ENCODE peak calls at places on chromosomes 6 and 20, in four cellular contexts. V is HCT116, X is H1, S is K562. P is an unnamed sample.

GRCh38 chr6:105484238-105485161 is 81.6 kb upstream of the PREP start:
- DNase-seq in V (peak; percentile 42), X (no peak), S (peak; percentile 31), P (peak; percentile 41)

GRCh38 chr6:112233864-112234263 is 20.5 kb downstream of the LAMA4 start:
- DNase-seq in X (no peak), S (no peak), V (no peak), P (no peak)

GRCh38 chr6:93341900-93342613 is 77.3 kb downstream of the EPHA7 start:
- DNase-seq in V (no peak), X (no peak), S (no peak), P (no peak)

GRCh38 chr6:84421031-84421430 is 193.6 kb upstream of the CEP162 start:
- DNase-seq in S (no peak), V (no peak), X (no peak), P (no peak)

GRCh38 chr6:159035891-159036290 is 8.9 kb downstream of the TAGAP start:
- DNase-seq in V (no peak), X (no peak), S (no peak), P (no peak)

GRCh38 chr6:162615016-162615717 is 112.4 kb downstream of the PRKN start:
- DNase-seq in X (no peak), V (no peak), S (no peak), P (no peak)

GRCh38 chr6:123901441-123901840 is 97.8 kb downstream of the NKAIN2 start:
- DNase-seq in X (no peak), S (no peak), V (no peak), P (no peak)

GRCh38 chr20:58993332-58994248 is 12.5 kb downstream of the NELFCD start:
- DNase-seq in X (no peak), S (no peak), V (no peak), P (no peak)

GRCh38 chr6:15522856-15523529 is 139.8 kb downstream of the DTNBP1 start:
- DNase-seq in S (no peak), X (no peak), V (no peak), P (no peak)

GRCh38 chr6:7515363-7515762 is 26.1 kb upstream of the DSP start:
- DNase-seq in S (no peak), V (no peak), X (no peak), P (no peak)

GRCh38 chr20:24160563-24161355 is 172.2 kb upstream of the GGTLC1 start:
- DNase-seq in X (no peak), V (no peak), S (peak; percentile 31), P (peak; percentile 39)

GRCh38 chr6:170067923-170068360 is 222.9 kb downstream of the DLL1 start:
- DNase-seq in V (no peak), S (no peak), X (no peak), P (no peak)

GRCh38 chr6:31378062-31378720 is 21.2 kb upstream of the HLA-B start:
- DNase-seq in V (no peak), X (no peak), S (no peak), P (peak; percentile 61)

GRCh38 chr6:15247750-15248450 is 2.0 kb downstream of the JARID2 start:
- DNase-seq in S (peak; percentile 78), X (no peak), V (no peak), P (peak; percentile 46)

GRCh38 chr20:33131949-33132822 is 35.8 kb upstream of the BPIFA2 start:
- DNase-seq in X (no peak), V (no peak), S (no peak), P (no peak)

GRCh38 chr6:155710704-155711103 is 255.1 kb upstream of the NOX3 start:
- DNase-seq in S (no peak), X (no peak), V (no peak), P (no peak)

GRCh38 chr6:136225496-136225895 is 24.6 kb downstream of the MTFR2 start:
- DNase-seq in V (no peak), X (no peak), S (peak; percentile 50), P (no peak)

GRCh38 chr6:134267917-134268361 is 50.0 kb downstream of the SGK1 start:
- DNase-seq in V (no peak), X (peak; percentile 31), S (no peak), P (peak; percentile 19)

GRCh38 chr6:152463183-152463582 is 174.0 kb downstream of the SYNE1 start:
- DNase-seq in X (no peak), S (no peak), V (no peak), P (no peak)

GRCh38 chr20:23641936-23642751 is 4.4 kb upstream of the CST3 start:
- DNase-seq in X (no peak), V (no peak), S (no peak), P (no peak)

GRCh38 chr6:142912125-142912524 is 32.9 kb downstream of the HIVEP2 start:
- DNase-seq in V (no peak), S (no peak), X (no peak), P (no peak)

GRCh38 chr20:8602389-8603116 is 466.3 kb upstream of the PLCB4 start:
- DNase-seq in S (no peak), X (no peak), V (no peak), P (no peak)

GRCh38 chr6:33206027-33206863 is 1.8 kb downstream of the HSD17B8 start:
- DNase-seq in V (no peak), S (no peak), X (no peak), P (no peak)

GRCh38 chr6:33207569-33208088 is 671 bp upstream of the RING1 start:
- DNase-seq in V (no peak), S (peak; percentile 69), X (no peak), P (no peak)

GRCh38 chr6:33206864-33207568 is 1.3 kb upstream of the RING1 start:
- DNase-seq in X (no peak), S (no peak), V (no peak), P (no peak)

GRCh38 chr6:33209856-33210255 is 1.6 kb downstream of the RING1 start:
- DNase-seq in V (no peak), S (no peak), X (no peak), P (no peak)

DNA sequence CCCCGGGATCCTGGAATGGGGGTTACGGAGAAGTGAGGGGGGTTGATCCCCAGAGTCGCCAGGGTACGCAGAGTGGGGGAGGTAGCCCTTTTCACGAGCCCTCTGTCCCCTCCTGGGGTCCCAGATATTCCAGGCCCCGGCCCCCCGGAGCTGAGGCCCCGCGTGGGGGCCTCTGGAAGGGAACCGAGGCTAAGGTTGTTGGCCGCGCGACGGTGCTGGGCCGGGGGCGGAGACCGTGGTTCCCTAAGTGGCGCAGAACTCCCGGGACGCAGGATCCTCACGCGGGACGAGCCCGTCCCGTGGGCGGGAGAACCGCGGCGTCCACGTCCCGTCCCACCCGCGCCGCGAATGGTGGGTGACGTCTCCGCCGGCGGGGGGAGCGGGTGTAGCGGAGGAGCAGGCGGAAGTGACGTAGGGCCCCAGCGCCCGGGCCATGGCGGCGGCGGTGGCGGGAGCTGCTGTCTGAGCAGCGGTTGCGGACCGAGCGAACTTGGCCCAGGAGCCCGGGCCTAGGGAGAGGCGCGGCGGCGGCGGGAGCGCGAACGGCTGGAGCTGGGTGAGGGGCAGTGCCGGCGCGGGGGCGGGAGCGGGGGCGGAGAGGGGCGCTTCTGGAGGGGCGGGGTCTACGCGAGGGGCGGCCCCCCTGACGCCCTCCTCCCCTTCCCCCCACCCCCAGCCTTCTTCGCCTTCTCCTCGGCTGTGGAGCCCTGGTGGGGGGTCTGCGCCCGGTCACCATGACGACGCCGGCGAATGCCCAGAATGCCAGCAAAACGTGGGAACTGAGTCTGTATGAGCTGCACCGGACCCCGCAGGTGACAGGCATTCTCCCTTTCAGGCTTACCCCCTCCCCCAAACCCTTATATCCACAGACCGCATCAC is at the start of gene RING1:
- DNase-seq in V (no peak), S (peak; percentile 91), X (no peak), P (peak; percentile 59)
- TF ChIP-seq FOSL1 in V (no peak), S (peak; percentile 62), X (no peak), P (no peak)

GRCh38 chr20:49030954-49031619 is 15.0 kb upstream of the CSE1L start:
- DNase-seq in V (no peak), X (no peak), S (no peak), P (no peak)

GRCh38 chr20:49028684-49029083 is 17.4 kb upstream of the CSE1L start:
- DNase-seq in V (no peak), S (peak; percentile 45), X (no peak), P (peak; percentile 58)

GRCh38 chr20:49032455-49032854 is 13.7 kb upstream of the CSE1L start:
- DNase-seq in S (no peak), X (no peak), V (no peak), P (no peak)

GRCh38 chr20:49024220-49024619 is 21.9 kb upstream of the CSE1L start:
- DNase-seq in X (no peak), V (no peak), S (no peak), P (no peak)

GRCh38 chr20:49029203-49029602 is 16.9 kb upstream of the CSE1L start:
- DNase-seq in X (no peak), S (no peak), V (no peak), P (no peak)
- TF ChIP-seq FOSL1 in X (no peak), S (no peak), V (no peak), P (no peak)

GRCh38 chr6:35265523-35265922 is 6.0 kb downstream of the ZNF76 start:
- DNase-seq in S (no peak), V (no peak), X (no peak), P (no peak)

GRCh38 chr6:35259946-35260626 is 551 bp downstream of the ZNF76 start:
- DNase-seq in S (peak; percentile 93), X (peak; percentile 86), V (peak; percentile 42), P (peak; percentile 79)

GRCh38 chr6:35260642-35261570 is 1.4 kb downstream of the ZNF76 start:
- DNase-seq in S (no peak), V (no peak), X (no peak), P (no peak)

GRCh38 chr6:35264550-35265274 is 5.2 kb downstream of the ZNF76 start:
- DNase-seq in S (no peak), V (no peak), X (no peak), P (no peak)

DNA sequence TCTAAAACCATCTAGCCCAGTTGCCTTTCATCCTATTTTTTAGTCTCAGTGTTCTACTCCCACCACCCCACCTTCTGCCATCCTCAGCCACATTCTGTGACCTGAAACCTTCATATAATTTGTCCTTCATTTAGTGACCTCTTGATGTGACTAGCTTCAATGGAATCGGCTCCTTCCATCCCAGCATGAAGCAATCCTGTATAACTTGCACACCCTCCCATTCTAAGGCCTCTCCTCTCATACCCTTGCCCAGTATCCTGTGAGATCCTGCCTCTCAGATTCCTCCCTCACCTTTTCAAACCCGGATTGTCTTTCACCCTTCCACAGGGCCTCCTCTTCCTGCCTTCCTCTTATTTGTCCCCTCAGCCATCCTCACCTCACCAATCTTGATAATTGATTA is 3.1 kb downstream of the ZNF76 start:
- DNase-seq in X (no peak), S (no peak), V (no peak), P (no peak)
- TF ChIP-seq FOSL1 in X (no peak), S (no peak), V (no peak), P (no peak)

GRCh38 chr6:125779924-125780539 is 10.7 kb upstream of the NCOA7 start:
- DNase-seq in S (peak; percentile 94), X (no peak), V (peak; percentile 83), P (peak; percentile 96)

GRCh38 chr6:125781307-125781868 is 9.4 kb upstream of the NCOA7 start:
- DNase-seq in V (no peak), S (peak; percentile 44), X (no peak), P (no peak)

GRCh38 chr6:125787791-125788190 is 3.0 kb upstream of the NCOA7 start:
- DNase-seq in X (no peak), V (no peak), S (peak; percentile 45), P (no peak)

GRCh38 chr6:125780540-125781306 is 10.0 kb upstream of the NCOA7 start:
- DNase-seq in S (peak; percentile 79), V (peak; percentile 60), X (no peak), P (peak; percentile 54)

DNA sequence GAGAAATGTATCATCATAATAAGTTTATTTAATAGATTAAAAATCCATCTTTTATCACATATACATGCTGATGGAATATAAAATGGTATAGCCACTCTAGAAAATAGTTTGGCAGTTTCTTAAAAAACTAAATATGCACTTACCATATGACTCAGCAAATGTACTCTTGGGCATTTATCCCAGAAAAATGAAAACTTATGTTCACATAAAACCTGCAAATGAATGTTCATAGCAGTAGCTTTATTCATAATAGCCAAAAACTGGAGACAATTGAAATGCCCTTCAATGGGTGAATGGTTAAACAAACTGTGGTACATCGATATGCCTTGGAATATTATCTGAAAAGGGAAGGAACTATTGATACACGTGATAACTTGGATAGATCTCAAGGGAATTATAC is 6.4 kb upstream of the NCOA7 start:
- DNase-seq in S (no peak), V (no peak), X (no peak), P (no peak)
- TF ChIP-seq FOSL1 in S (no peak), V (no peak), X (no peak), P (no peak)

P was measured in HepG2.